ENCODE peak calls at places on chromosomes 4 and X, in five cellular contexts. X is A673, E is psoas muscle, K is cardiac muscle cell, C is transverse colon. V is an unnamed sample. For H3K27me3, the result is how much of the 10 kb centered on the place peaks cover.

GRCh38 chr4:80335554-80336358 is at the start of gene CFAP299:
- DNase-seq in X (peak), E (peak), K (peak), C (peak), V (peak)

GRCh38 chr4:84966382-84967291 is at the start of gene WDFY3:
- DNase-seq in X (peak), E (peak), K (peak), C (peak), V (peak)

GRCh38 chr4:154399259-154399974 is 92.2 kb downstream of the DCHS2 start:
- DNase-seq in X (peak), E (no peak), K (peak), C (no peak), V (no peak)

GRCh38 chr4:165318982-165319381 is 8.5 kb upstream of the MSMO1 start:
- DNase-seq in X (peak), E (no peak), K (no peak), C (no peak), V (no peak)

GRCh38 chrX:44227981-44228380 is 115.5 kb downstream of the EFHC2 start:
- DNase-seq in X (no peak), E (no peak), K (no peak), C (no peak), V (no peak)

GRCh38 chrX:115233497-115234219 is at the start of gene LRCH2:
- DNase-seq in X (peak), E (peak), K (peak), C (no peak), V (peak)

GRCh38 chrX:56812515-56813105 is 83.6 kb downstream of the NBDY start:
- DNase-seq in X (no peak), E (no peak), K (peak), C (no peak), V (no peak)

GRCh38 chr4:85717847-85718246 is 242.9 kb downstream of the ARHGAP24 start:
- DNase-seq in X (peak), E (no peak), K (no peak), C (no peak), V (no peak)

GRCh38 chrX:132044953-132045352 is 21.9 kb downstream of the STK26 start:
- DNase-seq in X (no peak), E (no peak), K (peak), C (no peak), V (no peak)

GRCh38 chr4:72779256-72779655 is 210.2 kb upstream of the ADAMTS3 start:
- DNase-seq in X (no peak), E (no peak), K (peak), C (no peak), V (no peak)

GRCh38 chr4:67152976-67153375 is 392.3 kb downstream of the CENPC start:
- DNase-seq in X (no peak), E (no peak), K (no peak), C (no peak), V (no peak)

GRCh38 chr4:53113433-53114215 is 251.5 kb downstream of the RASL11B start:
- DNase-seq in X (no peak), E (no peak), K (no peak), C (no peak), V (no peak)

GRCh38 chr4:151948351-151949016 is 187.7 kb upstream of the GATB start:
- DNase-seq in X (no peak), E (no peak), K (no peak), C (no peak), V (no peak)

GRCh38 chrX:69362889-69363288 is 141.2 kb upstream of the NALF2 start:
- DNase-seq in X (peak), E (no peak), K (peak), C (no peak), V (peak)
- H3K27me3 ChIP-seq in X (under half), E (under half), K (under half), C (under half), V (under half)

GRCh38 chr4:87031946-87032345 is 97.1 kb downstream of the AFF1 start:
- DNase-seq in X (no peak), E (no peak), K (peak), C (no peak), V (no peak)

GRCh38 chr4:87034527-87034926 is 99.7 kb downstream of the AFF1 start:
- DNase-seq in X (no peak), E (no peak), K (no peak), C (no peak), V (no peak)

GRCh38 chr4:87033902-87034301 is 99.1 kb downstream of the AFF1 start:
- DNase-seq in X (no peak), E (no peak), K (no peak), C (no peak), V (peak)

GRCh38 chr4:87030606-87031441 is 96.0 kb downstream of the AFF1 start:
- DNase-seq in X (peak), E (no peak), K (peak), C (no peak), V (no peak)

DNA sequence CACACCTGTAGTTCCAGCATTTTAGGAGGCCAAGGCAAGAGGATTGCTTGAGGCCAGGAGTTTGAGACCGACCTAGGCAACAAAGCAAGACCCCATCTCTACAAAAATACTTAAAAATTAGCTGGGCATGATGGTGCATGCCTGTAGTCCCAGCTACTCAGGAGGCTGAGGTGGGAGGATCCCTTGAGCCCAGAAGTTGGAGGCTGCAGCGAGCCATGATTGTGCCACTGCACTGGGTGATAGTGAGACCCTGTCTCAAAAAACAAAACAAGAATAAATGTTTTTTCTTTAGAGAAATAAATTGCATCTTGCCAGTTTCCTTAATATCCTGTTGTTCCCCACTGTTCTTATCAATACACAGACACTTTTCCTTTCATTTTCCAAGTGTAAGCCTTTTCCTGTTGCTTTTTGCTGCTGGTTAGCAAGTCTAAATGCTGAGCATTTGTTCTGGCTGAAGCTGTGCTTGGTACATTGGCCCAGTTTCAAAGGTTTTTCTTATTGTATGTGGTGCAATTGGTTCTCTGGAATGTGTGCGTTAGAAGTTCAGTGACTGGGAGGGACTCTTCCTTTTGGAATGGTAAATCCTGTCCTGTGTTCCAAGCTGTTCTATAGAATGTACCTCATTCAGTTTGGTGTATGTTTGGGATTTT is 98.2 kb downstream of the AFF1 start:
- DNase-seq in X (peak), E (no peak), K (peak), C (no peak), V (no peak)
- H3K4me3 ChIP-seq in X (no peak), E (peak), K (no peak), C (peak), V (no peak)

GRCh38 chr4:13248621-13249298 is 235.4 kb downstream of the RAB28 start:
- DNase-seq in X (peak), E (no peak), K (peak), C (no peak), V (peak)
- TF ChIP-seq CTCF in X (peak), E (no peak), K (peak), C (peak), V (peak)

GRCh38 chr4:105895609-105896460 is 564 bp downstream of the NPNT start:
- DNase-seq in X (peak), E (peak), K (peak), C (peak), V (peak)
- H3K27me3 ChIP-seq in X (half or more), E (under half), K (half or more), C (under half), V (under half)

DNA sequence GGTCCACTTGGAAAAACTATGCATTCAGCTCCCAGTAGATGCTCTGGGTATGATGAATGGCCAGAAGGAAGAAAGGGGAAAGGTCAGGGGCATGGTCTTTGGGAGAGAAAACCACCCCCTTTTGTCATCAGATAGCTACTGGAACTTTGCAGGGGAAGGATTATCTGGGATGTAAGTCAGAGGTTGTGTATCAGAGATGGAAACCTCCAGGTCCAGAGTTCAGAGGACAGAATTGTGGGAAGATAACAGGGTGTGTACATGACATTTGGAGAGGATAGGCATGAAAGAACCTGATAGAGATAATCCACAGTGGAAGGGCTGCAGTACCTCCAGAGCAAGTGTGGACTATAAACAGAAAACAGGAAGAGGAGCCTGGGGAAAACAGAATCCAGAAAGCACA is 262.7 kb downstream of the SPRY1 start:
- DNase-seq in X (no peak), E (no peak), K (no peak), C (no peak), V (no peak)
- H3K4me3 ChIP-seq in X (no peak), E (no peak), K (no peak), C (no peak), V (no peak)

DNA sequence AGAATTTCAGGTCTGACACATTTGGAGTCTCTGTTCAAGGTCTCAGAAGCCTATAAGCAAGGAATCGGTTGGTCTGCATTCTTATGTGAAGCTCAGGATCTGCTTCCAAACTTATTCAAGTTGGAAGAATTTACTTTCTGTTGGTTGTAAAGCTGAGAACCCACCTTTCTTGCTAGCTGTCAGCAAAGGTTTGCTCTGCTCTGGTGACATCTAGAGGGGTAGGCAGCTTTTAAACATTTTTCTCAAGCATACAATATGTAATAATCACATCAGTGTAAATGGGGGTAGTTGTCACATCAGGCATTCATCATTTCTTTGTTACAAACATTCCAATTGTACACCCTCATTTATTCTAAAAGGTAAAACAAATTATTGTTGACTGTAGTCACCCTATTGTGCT is 935.2 kb downstream of the TRAM1L1 start:
- DNase-seq in X (peak), E (no peak), K (no peak), C (no peak), V (no peak)
- TF ChIP-seq CTCF in X (peak), E (no peak), K (no peak), C (no peak), V (no peak)

DNA sequence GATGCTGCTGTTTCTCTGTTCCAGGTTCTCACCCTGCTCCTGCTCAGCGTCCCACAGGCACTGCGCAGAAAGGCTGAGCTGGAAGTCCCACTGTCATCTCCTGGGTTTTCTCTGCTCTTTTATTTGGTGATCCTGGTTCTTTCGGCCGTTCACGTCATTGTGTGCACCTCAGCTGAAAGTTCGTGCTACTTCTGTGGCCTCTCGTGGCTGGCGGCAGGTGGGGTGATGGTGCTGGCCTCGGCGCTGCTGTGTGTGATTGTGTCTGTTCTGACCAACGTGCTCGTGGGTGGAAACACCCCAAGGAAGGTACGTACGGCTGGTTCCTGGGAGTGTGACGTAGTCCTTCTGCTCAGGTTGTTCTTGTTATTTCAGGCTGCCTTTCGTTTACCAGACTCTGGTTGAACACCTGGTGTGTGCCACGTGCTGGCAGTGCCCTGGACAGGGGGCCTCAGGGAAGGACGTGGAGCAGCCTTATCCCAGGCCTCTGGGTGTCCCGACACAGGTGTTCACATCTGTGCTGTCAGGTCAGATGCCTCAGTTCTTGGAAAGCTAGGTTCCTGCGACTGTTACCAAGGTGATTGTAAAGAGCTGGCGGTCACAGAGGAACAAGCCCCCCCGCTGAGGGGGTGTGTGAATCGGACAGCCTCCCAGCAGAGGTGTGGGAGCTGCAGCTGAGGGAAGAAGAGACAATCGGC is 22.8 kb downstream of the PIGG start:
- DNase-seq in X (no peak), E (no peak), K (no peak), C (no peak), V (no peak)
- H3K27me3 ChIP-seq in X (under half), E (under half), K (under half), C (under half), V (under half)

DNA sequence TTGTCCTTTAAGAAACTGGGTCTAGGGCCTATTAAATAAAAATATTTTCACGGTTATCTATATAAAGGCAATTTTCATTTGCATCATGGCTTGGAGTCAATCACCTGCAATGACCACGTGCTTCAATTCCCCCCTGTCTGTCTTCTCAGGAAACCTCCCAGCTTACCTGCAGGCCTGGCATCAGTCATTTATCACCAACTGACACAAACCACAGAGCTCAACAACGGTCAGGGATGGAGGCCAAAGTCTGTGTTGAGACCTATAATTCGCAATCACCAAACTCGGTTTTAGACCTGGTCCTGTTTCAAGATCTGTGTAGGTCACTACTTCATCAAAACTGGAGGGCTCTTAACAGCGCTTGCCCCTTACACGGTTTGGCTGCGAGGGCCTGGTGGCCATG is 1.9 kb downstream of the SLC9A7 start:
- DNase-seq in X (no peak), E (no peak), K (no peak), C (no peak), V (no peak)
- H3K4me3 ChIP-seq in X (no peak), E (no peak), K (no peak), C (no peak), V (no peak)

V was measured in WERI-Rb-1.